ENCODE peak calls at places on chromosomes 4 and X, in seven cellular contexts. One of them, this sample, is unnamed.
A peak's percentile ranks its signal among the peaks of the same experiment; 100 is the strongest.

GRCh38 chr4:185771696-185772390 is 40.2 kb downstream of the SORBS2 start:
- DNase-seq in GM12878: no peak
- DNase-seq in heart left ventricle: no peak
- DNase-seq in transverse colon: no peak
- DNase-seq in stomach: no peak
- DNase-seq in prostate gland: no peak
- DNase-seq in HCT116: no peak
- DNase-seq in this sample: no peak

GRCh38 chr4:74613266-74613665 is 168.3 kb downstream of the AREG start:
- DNase-seq in GM12878: no peak
- DNase-seq in heart left ventricle: no peak
- DNase-seq in transverse colon: no peak
- DNase-seq in stomach: no peak
- DNase-seq in prostate gland: no peak
- DNase-seq in HCT116: no peak
- DNase-seq in this sample: no peak

GRCh38 chrX:13763489-13763888 is 28.9 kb downstream of the OFD1 start:
- DNase-seq in GM12878: no peak
- DNase-seq in heart left ventricle: peak; percentile 45
- DNase-seq in transverse colon: no peak
- DNase-seq in stomach: peak; percentile 52
- DNase-seq in prostate gland: peak; percentile 55
- DNase-seq in HCT116: no peak
- DNase-seq in this sample: no peak

GRCh38 chr4:112865443-112865842 is 184.0 kb upstream of the ANK2 start:
- DNase-seq in GM12878: no peak
- DNase-seq in heart left ventricle: no peak
- DNase-seq in transverse colon: no peak
- DNase-seq in stomach: no peak
- DNase-seq in prostate gland: no peak
- DNase-seq in HCT116: no peak
- DNase-seq in this sample: no peak

GRCh38 chr4:7970031-7970946 is 30.6 kb upstream of the AFAP1 start:
- DNase-seq in GM12878: no peak
- DNase-seq in heart left ventricle: no peak
- DNase-seq in transverse colon: peak; percentile 75
- DNase-seq in stomach: peak; percentile 42
- DNase-seq in prostate gland: peak; percentile 44
- DNase-seq in HCT116: no peak
- DNase-seq in this sample: no peak

GRCh38 chrX:124388562-124388961 is 42.2 kb downstream of the SH2D1A start:
- DNase-seq in GM12878: no peak
- DNase-seq in heart left ventricle: peak; percentile 37
- DNase-seq in transverse colon: peak; percentile 49
- DNase-seq in stomach: peak; percentile 55
- DNase-seq in prostate gland: peak; percentile 11
- DNase-seq in HCT116: peak; percentile 10
- DNase-seq in this sample: no peak

GRCh38 chrX:68833855-68834331 is 5.1 kb downstream of the EFNB1 start:
- DNase-seq in GM12878: no peak
- DNase-seq in heart left ventricle: peak; percentile 11
- DNase-seq in transverse colon: peak; percentile 57
- DNase-seq in stomach: no peak
- DNase-seq in prostate gland: no peak
- DNase-seq in HCT116: no peak
- DNase-seq in this sample: no peak

GRCh38 chrX:44897539-44897938 is 24.6 kb downstream of the KDM6A start:
- DNase-seq in GM12878: no peak
- DNase-seq in heart left ventricle: no peak
- DNase-seq in transverse colon: no peak
- DNase-seq in stomach: no peak
- DNase-seq in prostate gland: no peak
- DNase-seq in HCT116: no peak
- DNase-seq in this sample: no peak

GRCh38 chrX:36414056-36414455 is 494.5 kb downstream of the CFAP47 start:
- DNase-seq in GM12878: no peak
- DNase-seq in heart left ventricle: no peak
- DNase-seq in transverse colon: no peak
- DNase-seq in stomach: no peak
- DNase-seq in prostate gland: no peak
- DNase-seq in HCT116: no peak
- DNase-seq in this sample: no peak

DNA sequence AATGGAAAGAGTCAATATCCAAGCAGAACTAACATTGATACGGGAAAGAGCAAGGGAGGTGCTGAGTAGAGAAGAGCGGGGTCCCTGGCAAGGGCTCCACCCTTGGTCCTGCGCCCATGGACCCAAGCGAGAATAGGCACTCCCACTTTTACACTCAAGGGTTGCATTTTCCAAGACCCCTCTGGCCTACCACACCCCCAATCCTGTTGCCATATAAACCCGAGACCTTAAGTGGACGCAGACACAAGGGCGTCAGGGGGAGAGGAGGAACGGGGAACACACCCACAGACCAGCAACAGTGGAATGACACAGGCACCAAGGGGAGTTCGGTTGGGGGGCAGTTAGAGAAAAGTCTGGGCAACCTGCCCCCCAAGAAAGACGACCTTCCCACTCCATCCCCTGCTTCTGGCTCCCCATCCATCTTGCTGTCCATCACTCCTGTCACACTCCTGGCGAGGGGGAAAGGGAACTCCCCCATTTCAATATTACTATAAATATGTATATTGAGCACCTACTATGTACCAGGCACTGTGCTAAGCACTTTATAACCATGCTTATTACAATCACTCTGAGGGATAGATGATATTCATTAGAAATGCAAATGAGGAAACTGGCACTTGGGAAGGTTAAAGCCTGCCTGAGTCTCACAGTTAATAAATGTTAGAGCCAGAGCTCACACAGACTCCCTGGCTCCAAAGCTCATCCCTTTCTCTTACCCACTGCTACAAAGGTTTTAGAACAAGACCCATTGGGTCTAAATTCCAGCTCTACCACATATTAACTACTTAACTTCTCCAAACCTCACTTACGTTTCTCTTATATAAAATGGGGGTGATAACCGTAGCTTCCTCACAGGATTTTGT is 51.7 kb downstream of the SCD5 start:
- DNase-seq in GM12878: no peak
- DNase-seq in heart left ventricle: no peak
- DNase-seq in transverse colon: no peak
- DNase-seq in stomach: no peak
- DNase-seq in prostate gland: no peak
- DNase-seq in HCT116: no peak
- DNase-seq in this sample: no peak
- TF ChIP-seq POLR2A in GM12878: no peak
- TF ChIP-seq POLR2A in heart left ventricle: no peak
- TF ChIP-seq POLR2A in transverse colon: no peak
- TF ChIP-seq POLR2A in stomach: no peak
- TF ChIP-seq POLR2A in prostate gland: no peak
- TF ChIP-seq POLR2A in HCT116: no peak
- TF ChIP-seq POLR2A in this sample: no peak

DNA sequence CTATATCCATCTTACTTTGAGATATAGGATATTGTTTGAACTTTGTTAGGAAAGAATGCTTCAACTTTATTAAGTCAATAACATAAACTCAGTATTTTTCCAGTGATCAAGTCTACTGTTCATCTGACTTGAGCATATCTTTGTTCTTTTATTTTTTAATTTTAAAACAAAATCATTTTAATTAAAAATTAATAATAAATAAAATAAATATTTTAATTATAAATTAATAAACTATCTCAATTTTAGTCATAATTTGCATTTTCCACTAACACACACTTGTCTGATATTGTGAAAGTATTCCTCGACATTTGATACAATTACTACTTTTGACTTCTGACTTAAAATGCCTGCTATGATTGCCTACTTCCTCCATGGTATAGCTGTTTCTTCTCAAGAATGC is 1132.4 kb upstream of the PCDH10 start:
- DNase-seq in GM12878: no peak
- DNase-seq in heart left ventricle: no peak
- DNase-seq in transverse colon: no peak
- DNase-seq in stomach: no peak
- DNase-seq in prostate gland: no peak
- DNase-seq in HCT116: no peak
- DNase-seq in this sample: no peak
- TF ChIP-seq POLR2A in GM12878: no peak
- TF ChIP-seq POLR2A in heart left ventricle: no peak
- TF ChIP-seq POLR2A in transverse colon: no peak
- TF ChIP-seq POLR2A in stomach: no peak
- TF ChIP-seq POLR2A in prostate gland: no peak
- TF ChIP-seq POLR2A in HCT116: no peak
- TF ChIP-seq POLR2A in this sample: no peak

DNA sequence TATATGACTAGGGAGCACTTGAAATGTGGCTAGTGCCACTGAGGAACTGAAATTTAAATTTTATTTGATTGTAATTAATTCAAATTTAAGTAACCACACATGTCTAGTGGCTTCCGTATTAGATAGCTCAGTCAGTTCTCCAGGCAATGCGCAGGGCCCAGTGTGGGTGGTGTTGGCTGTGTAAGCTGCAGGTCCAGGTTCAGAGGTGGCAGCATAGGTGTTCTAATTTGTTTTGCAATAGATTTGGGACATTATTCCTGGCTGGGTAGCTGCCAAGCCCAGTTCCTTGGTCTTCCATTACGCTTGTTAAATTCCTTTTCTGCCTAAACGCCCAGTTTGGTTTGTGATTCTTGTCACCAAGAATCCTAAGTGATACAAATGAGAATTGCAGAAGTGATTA is 79.5 kb downstream of the FAM184B start:
- DNase-seq in GM12878: no peak
- DNase-seq in heart left ventricle: no peak
- DNase-seq in transverse colon: no peak
- DNase-seq in stomach: no peak
- DNase-seq in prostate gland: no peak
- DNase-seq in HCT116: no peak
- DNase-seq in this sample: peak; percentile 60
- TF ChIP-seq POLR2A in GM12878: no peak
- TF ChIP-seq POLR2A in heart left ventricle: no peak
- TF ChIP-seq POLR2A in transverse colon: no peak
- TF ChIP-seq POLR2A in stomach: no peak
- TF ChIP-seq POLR2A in prostate gland: no peak
- TF ChIP-seq POLR2A in HCT116: no peak
- TF ChIP-seq POLR2A in this sample: no peak

GRCh38 chrX:111680988-111681779 is at the start of gene ALG13:
- DNase-seq in GM12878: peak; percentile 43
- DNase-seq in heart left ventricle: peak; percentile 92
- DNase-seq in transverse colon: peak; percentile 88
- DNase-seq in stomach: peak; percentile 86
- DNase-seq in prostate gland: peak; percentile 81
- DNase-seq in HCT116: peak; percentile 69
- DNase-seq in this sample: peak; percentile 95
- TF ChIP-seq POLR2A in GM12878: peak; percentile 94
- TF ChIP-seq POLR2A in heart left ventricle: peak; percentile 42
- TF ChIP-seq POLR2A in transverse colon: peak; percentile 76
- TF ChIP-seq POLR2A in stomach: no peak
- TF ChIP-seq POLR2A in prostate gland: peak; percentile 70
- TF ChIP-seq POLR2A in HCT116: peak; percentile 12
- TF ChIP-seq POLR2A in this sample: peak; percentile 31

GRCh38 chrX:139933904-139934303 is 1.1 kb upstream of the ATP11C start:
- DNase-seq in GM12878: no peak
- DNase-seq in heart left ventricle: no peak
- DNase-seq in transverse colon: peak; percentile 35
- DNase-seq in stomach: peak; percentile 31
- DNase-seq in prostate gland: no peak
- DNase-seq in HCT116: no peak
- DNase-seq in this sample: no peak

GRCh38 chrX:139930923-139931645 is 1.8 kb downstream of the ATP11C start:
- DNase-seq in GM12878: no peak
- DNase-seq in heart left ventricle: no peak
- DNase-seq in transverse colon: peak; percentile 24
- DNase-seq in stomach: no peak
- DNase-seq in prostate gland: peak; percentile 4
- DNase-seq in HCT116: no peak
- DNase-seq in this sample: no peak

GRCh38 chrX:139932077-139932900 is 564 bp downstream of the ATP11C start:
- DNase-seq in GM12878: no peak
- DNase-seq in heart left ventricle: peak; percentile 35
- DNase-seq in transverse colon: peak; percentile 55
- DNase-seq in stomach: peak; percentile 43
- DNase-seq in prostate gland: peak; percentile 17
- DNase-seq in HCT116: no peak
- DNase-seq in this sample: no peak

GRCh38 chrX:139931646-139932076 is 1.2 kb downstream of the ATP11C start:
- DNase-seq in GM12878: no peak
- DNase-seq in heart left ventricle: peak; percentile 33
- DNase-seq in transverse colon: no peak
- DNase-seq in stomach: no peak
- DNase-seq in prostate gland: no peak
- DNase-seq in HCT116: no peak
- DNase-seq in this sample: no peak

DNA sequence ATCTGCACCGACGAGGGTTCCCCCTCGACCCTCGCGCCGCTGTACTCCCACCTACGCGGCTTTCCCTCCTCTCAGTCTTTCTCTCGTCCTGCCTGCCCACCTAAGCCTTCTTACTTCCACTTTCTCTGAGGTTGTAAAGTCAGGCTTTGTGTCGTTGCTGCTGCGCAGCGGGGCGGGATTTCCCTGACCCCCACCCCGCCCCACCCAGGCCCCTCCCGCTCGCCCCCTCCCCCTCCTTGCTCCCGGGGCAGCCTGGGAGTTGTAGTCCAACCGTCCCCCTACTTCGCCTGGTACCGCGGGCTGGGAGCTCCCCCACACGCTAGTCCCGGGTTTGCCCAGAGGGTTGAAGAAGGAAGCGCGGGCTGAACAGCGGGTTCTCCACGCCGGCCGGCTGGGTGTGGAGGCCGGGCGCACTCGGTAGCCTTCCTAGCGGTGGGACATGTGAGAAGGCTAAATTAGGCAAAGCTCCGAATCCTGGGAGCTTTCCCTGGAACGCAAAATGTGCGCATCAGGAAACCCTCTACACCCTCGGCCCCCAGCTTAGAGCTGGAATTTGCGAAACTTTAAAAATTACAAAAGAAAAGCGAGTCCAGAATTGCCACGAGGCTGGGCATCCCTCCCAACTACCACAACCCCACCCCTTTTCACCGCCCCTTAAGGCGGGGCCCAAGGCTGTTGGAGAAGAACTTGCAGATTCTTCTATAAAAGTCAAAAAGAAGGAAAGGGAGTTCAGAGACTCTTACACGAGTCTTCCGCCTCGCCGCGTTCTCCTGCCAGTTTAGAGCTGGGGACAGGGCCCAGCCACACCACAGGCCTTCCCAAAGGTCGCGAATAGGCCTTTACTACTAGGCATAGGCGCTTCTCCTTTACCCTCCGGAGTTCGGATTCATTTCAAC is at the start of gene ATP11C:
- DNase-seq in GM12878: peak; percentile 46
- DNase-seq in heart left ventricle: peak; percentile 85
- DNase-seq in transverse colon: peak; percentile 88
- DNase-seq in stomach: peak; percentile 81
- DNase-seq in prostate gland: peak; percentile 74
- DNase-seq in HCT116: peak; percentile 47
- DNase-seq in this sample: peak; percentile 93
- TF ChIP-seq POLR2A in GM12878: peak; percentile 88
- TF ChIP-seq POLR2A in heart left ventricle: peak; percentile 59
- TF ChIP-seq POLR2A in transverse colon: peak; percentile 85
- TF ChIP-seq POLR2A in stomach: no peak
- TF ChIP-seq POLR2A in prostate gland: peak; percentile 66
- TF ChIP-seq POLR2A in HCT116: peak; percentile 31
- TF ChIP-seq POLR2A in this sample: no peak